ENCODE peak calls at places on chromosomes 16 and 17, in five cellular contexts. One of them, this sample, is unnamed.

GRCh38 chr16:88613293-88613692 is 25.1 kb upstream of the IL17C start:
- DNase-seq in GM13977: no peak
- DNase-seq in lower leg skin: no peak
- DNase-seq in thyroid gland: no peak
- DNase-seq in choroid plexus epithelial cell: no peak
- DNase-seq in this sample: no peak

GRCh38 chr16:82990155-82990554 is 363.4 kb downstream of the CDH13 start:
- DNase-seq in GM13977: no peak
- DNase-seq in lower leg skin: no peak
- DNase-seq in thyroid gland: no peak
- DNase-seq in choroid plexus epithelial cell: peak
- DNase-seq in this sample: no peak

GRCh38 chr16:24670623-24671454 is 58.6 kb upstream of the TNRC6A start:
- DNase-seq in GM13977: peak
- DNase-seq in lower leg skin: peak
- DNase-seq in thyroid gland: peak
- DNase-seq in choroid plexus epithelial cell: peak
- DNase-seq in this sample: no peak

GRCh38 chr17:50767446-50767845 is at the start of gene ANKRD40CL:
- DNase-seq in GM13977: no peak
- DNase-seq in lower leg skin: peak
- DNase-seq in thyroid gland: no peak
- DNase-seq in choroid plexus epithelial cell: no peak
- DNase-seq in this sample: no peak

GRCh38 chr17:77829871-77830799 is 128.4 kb upstream of the TNRC6C start:
- DNase-seq in GM13977: no peak
- DNase-seq in lower leg skin: no peak
- DNase-seq in thyroid gland: no peak
- DNase-seq in choroid plexus epithelial cell: peak
- DNase-seq in this sample: no peak

GRCh38 chr17:80892900-80893603 is 98.6 kb upstream of the CHMP6 start:
- DNase-seq in GM13977: no peak
- DNase-seq in lower leg skin: no peak
- DNase-seq in thyroid gland: no peak
- DNase-seq in choroid plexus epithelial cell: peak
- DNase-seq in this sample: no peak

GRCh38 chr17:4710693-4711634 is 532 bp downstream of the ARRB2 start:
- DNase-seq in GM13977: no peak
- DNase-seq in lower leg skin: peak
- DNase-seq in thyroid gland: no peak
- DNase-seq in choroid plexus epithelial cell: no peak
- DNase-seq in this sample: no peak

GRCh38 chr17:44348234-44348987 is 3.3 kb downstream of the GRN start:
- DNase-seq in GM13977: peak
- DNase-seq in lower leg skin: no peak
- DNase-seq in thyroid gland: no peak
- DNase-seq in choroid plexus epithelial cell: peak
- DNase-seq in this sample: peak

GRCh38 chr16:56950881-56951771 is 10.6 kb upstream of the CETP start:
- DNase-seq in GM13977: peak
- DNase-seq in lower leg skin: no peak
- DNase-seq in thyroid gland: peak
- DNase-seq in choroid plexus epithelial cell: peak
- DNase-seq in this sample: peak

GRCh38 chr16:72357860-72358259 is 185.9 kb upstream of the PMFBP1 start:
- DNase-seq in GM13977: no peak
- DNase-seq in lower leg skin: no peak
- DNase-seq in thyroid gland: no peak
- DNase-seq in choroid plexus epithelial cell: peak
- DNase-seq in this sample: no peak

GRCh38 chr16:15484662-15485061 is 50.3 kb downstream of the BMERB1 start:
- DNase-seq in GM13977: no peak
- DNase-seq in lower leg skin: peak
- DNase-seq in thyroid gland: no peak
- DNase-seq in choroid plexus epithelial cell: peak
- DNase-seq in this sample: no peak

GRCh38 chr17:75475851-75476250 is 19.4 kb downstream of the TMEM94 start:
- DNase-seq in GM13977: no peak
- DNase-seq in lower leg skin: no peak
- DNase-seq in thyroid gland: no peak
- DNase-seq in choroid plexus epithelial cell: no peak
- DNase-seq in this sample: no peak

GRCh38 chr17:21542991-21543390 is 149.3 kb upstream of the KCNJ18 start:
- DNase-seq in GM13977: no peak
- DNase-seq in lower leg skin: no peak
- DNase-seq in thyroid gland: no peak
- DNase-seq in choroid plexus epithelial cell: no peak
- DNase-seq in this sample: no peak

GRCh38 chr16:30901201-30902069 is 5.0 kb downstream of the CTF1 start:
- DNase-seq in GM13977: peak
- DNase-seq in lower leg skin: no peak
- DNase-seq in thyroid gland: no peak
- DNase-seq in choroid plexus epithelial cell: no peak
- DNase-seq in this sample: no peak

GRCh38 chr17:50627782-50628601 is 6.7 kb upstream of the ABCC3 start:
- DNase-seq in GM13977: no peak
- DNase-seq in lower leg skin: no peak
- DNase-seq in thyroid gland: peak
- DNase-seq in choroid plexus epithelial cell: no peak
- DNase-seq in this sample: peak

GRCh38 chr16:2818278-2818876 is 1.3 kb downstream of the PRSS21 start:
- DNase-seq in GM13977: no peak
- DNase-seq in lower leg skin: no peak
- DNase-seq in thyroid gland: no peak
- DNase-seq in choroid plexus epithelial cell: no peak
- DNase-seq in this sample: no peak

GRCh38 chr17:59753522-59754467 is 46.3 kb downstream of the VMP1 start:
- DNase-seq in GM13977: peak
- DNase-seq in lower leg skin: no peak
- DNase-seq in thyroid gland: no peak
- DNase-seq in choroid plexus epithelial cell: peak
- DNase-seq in this sample: peak

GRCh38 chr17:36948717-36949460 is at the start of gene AATF:
- DNase-seq in GM13977: peak
- DNase-seq in lower leg skin: peak
- DNase-seq in thyroid gland: peak
- DNase-seq in choroid plexus epithelial cell: peak
- DNase-seq in this sample: peak

GRCh38 chr17:74749262-74750038 is 1.0 kb downstream of the NHERF1 start:
- DNase-seq in GM13977: no peak
- DNase-seq in lower leg skin: no peak
- DNase-seq in thyroid gland: peak
- DNase-seq in choroid plexus epithelial cell: no peak
- DNase-seq in this sample: no peak

GRCh38 chr16:8972843-8973586 is 9.3 kb upstream of the USP7 start:
- DNase-seq in GM13977: no peak
- DNase-seq in lower leg skin: no peak
- DNase-seq in thyroid gland: no peak
- DNase-seq in choroid plexus epithelial cell: peak
- DNase-seq in this sample: no peak

GRCh38 chr17:2084129-2084765 is 29.3 kb downstream of the HIC1 start:
- DNase-seq in GM13977: no peak
- DNase-seq in lower leg skin: peak
- DNase-seq in thyroid gland: no peak
- DNase-seq in choroid plexus epithelial cell: peak
- DNase-seq in this sample: no peak

GRCh38 chr17:83079340-83079747 is at the start of gene METRNL:
- DNase-seq in GM13977: peak
- DNase-seq in lower leg skin: peak
- DNase-seq in thyroid gland: peak
- DNase-seq in choroid plexus epithelial cell: peak
- DNase-seq in this sample: peak

GRCh38 chr17:79331492-79331891 is 256.9 kb downstream of the ENGASE start:
- DNase-seq in GM13977: no peak
- DNase-seq in lower leg skin: no peak
- DNase-seq in thyroid gland: no peak
- DNase-seq in choroid plexus epithelial cell: no peak
- DNase-seq in this sample: peak

GRCh38 chr16:27576729-27577128 is 26.8 kb downstream of the KATNIP start:
- DNase-seq in GM13977: no peak
- DNase-seq in lower leg skin: no peak
- DNase-seq in thyroid gland: no peak
- DNase-seq in choroid plexus epithelial cell: no peak
- DNase-seq in this sample: no peak

GRCh38 chr17:2484876-2485275 is 26.8 kb downstream of the METTL16 start:
- DNase-seq in GM13977: no peak
- DNase-seq in lower leg skin: no peak
- DNase-seq in thyroid gland: no peak
- DNase-seq in choroid plexus epithelial cell: no peak
- DNase-seq in this sample: no peak

GRCh38 chr16:50462793-50463507 is 85.2 kb upstream of the NKD1 start:
- DNase-seq in GM13977: no peak
- DNase-seq in lower leg skin: peak
- DNase-seq in thyroid gland: no peak
- DNase-seq in choroid plexus epithelial cell: no peak
- DNase-seq in this sample: no peak

GRCh38 chr16:80167657-80168056 is 373.1 kb upstream of the DYNLRB2 start:
- DNase-seq in GM13977: no peak
- DNase-seq in lower leg skin: no peak
- DNase-seq in thyroid gland: peak
- DNase-seq in choroid plexus epithelial cell: no peak
- DNase-seq in this sample: no peak

GRCh38 chr17:58541249-58541648 is 26.8 kb upstream of the MTMR4 start:
- DNase-seq in GM13977: peak
- DNase-seq in lower leg skin: peak
- DNase-seq in thyroid gland: no peak
- DNase-seq in choroid plexus epithelial cell: peak
- DNase-seq in this sample: peak

GRCh38 chr16:22634913-22635312 is 124.2 kb downstream of the NPIPB5 start:
- DNase-seq in GM13977: no peak
- DNase-seq in lower leg skin: no peak
- DNase-seq in thyroid gland: no peak
- DNase-seq in choroid plexus epithelial cell: no peak
- DNase-seq in this sample: no peak

GRCh38 chr17:44197980-44198720 is 1.5 kb downstream of the ATXN7L3 start:
- DNase-seq in GM13977: peak
- DNase-seq in lower leg skin: no peak
- DNase-seq in thyroid gland: peak
- DNase-seq in choroid plexus epithelial cell: peak
- DNase-seq in this sample: peak

GRCh38 chr16:57623251-57624043 is 5.0 kb upstream of the ADGRG1 start:
- DNase-seq in GM13977: no peak
- DNase-seq in lower leg skin: no peak
- DNase-seq in thyroid gland: peak
- DNase-seq in choroid plexus epithelial cell: peak
- DNase-seq in this sample: peak

GRCh38 chr17:48724241-48725004 is 1.4 kb downstream of the PRAC2 start:
- DNase-seq in GM13977: peak
- DNase-seq in lower leg skin: peak
- DNase-seq in thyroid gland: peak
- DNase-seq in choroid plexus epithelial cell: peak
- DNase-seq in this sample: peak

GRCh38 chr16:31488630-31489564 is 6.0 kb downstream of the SLC5A2 start:
- DNase-seq in GM13977: no peak
- DNase-seq in lower leg skin: no peak
- DNase-seq in thyroid gland: peak
- DNase-seq in choroid plexus epithelial cell: peak
- DNase-seq in this sample: no peak

GRCh38 chr17:67221062-67221998 is 23.7 kb downstream of the HELZ start:
- DNase-seq in GM13977: peak
- DNase-seq in lower leg skin: no peak
- DNase-seq in thyroid gland: peak
- DNase-seq in choroid plexus epithelial cell: peak
- DNase-seq in this sample: no peak
- TF ChIP-seq CTCF in GM13977: peak
- TF ChIP-seq CTCF in lower leg skin: peak
- TF ChIP-seq CTCF in thyroid gland: no peak
- TF ChIP-seq CTCF in choroid plexus epithelial cell: peak
- TF ChIP-seq CTCF in this sample: no peak

GRCh38 chr16:11289202-11289601 is 8.1 kb upstream of the PRM1 start:
- DNase-seq in GM13977: no peak
- DNase-seq in lower leg skin: no peak
- DNase-seq in thyroid gland: no peak
- DNase-seq in choroid plexus epithelial cell: no peak
- DNase-seq in this sample: no peak

GRCh38 chr16:11278681-11279628 is 2.2 kb downstream of the PRM1 start:
- DNase-seq in GM13977: no peak
- DNase-seq in lower leg skin: no peak
- DNase-seq in thyroid gland: no peak
- DNase-seq in choroid plexus epithelial cell: no peak
- DNase-seq in this sample: no peak

GRCh38 chr16:11280616-11281522 is at the start of gene PRM1:
- DNase-seq in GM13977: no peak
- DNase-seq in lower leg skin: no peak
- DNase-seq in thyroid gland: no peak
- DNase-seq in choroid plexus epithelial cell: no peak
- DNase-seq in this sample: no peak

GRCh38 chr16:11285842-11286241 is 4.7 kb upstream of the PRM1 start:
- DNase-seq in GM13977: no peak
- DNase-seq in lower leg skin: no peak
- DNase-seq in thyroid gland: no peak
- DNase-seq in choroid plexus epithelial cell: no peak
- DNase-seq in this sample: no peak

DNA sequence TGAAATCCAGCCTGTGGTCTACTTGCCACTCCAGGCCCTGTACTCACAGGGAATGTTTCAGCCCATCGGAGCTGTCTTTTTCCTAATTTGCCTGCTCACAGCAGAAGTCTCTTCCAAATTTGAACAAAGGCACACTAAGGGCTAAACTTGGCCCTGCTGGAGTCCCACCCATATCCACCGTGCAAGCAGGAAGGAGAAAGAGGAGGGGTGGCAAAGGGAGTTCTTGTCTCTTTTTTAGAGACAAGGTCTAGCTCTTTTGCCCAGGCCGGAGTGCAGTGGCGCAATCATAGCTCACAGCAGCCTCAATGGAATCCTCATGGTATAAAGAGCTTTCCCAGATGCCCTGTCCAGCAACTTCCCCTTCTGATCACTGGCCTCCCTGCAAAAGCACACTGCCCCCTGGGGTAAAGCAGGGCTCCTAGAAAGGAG is 2.7 kb upstream of the PRM1 start:
- DNase-seq in GM13977: no peak
- DNase-seq in lower leg skin: no peak
- DNase-seq in thyroid gland: no peak
- DNase-seq in choroid plexus epithelial cell: peak
- DNase-seq in this sample: no peak
- TF ChIP-seq CTCF in GM13977: no peak
- TF ChIP-seq CTCF in lower leg skin: no peak
- TF ChIP-seq CTCF in thyroid gland: no peak
- TF ChIP-seq CTCF in choroid plexus epithelial cell: no peak
- TF ChIP-seq CTCF in this sample: no peak

GRCh38 chr17:29383687-29384086 is 6.5 kb upstream of the TAOK1 start:
- DNase-seq in GM13977: no peak
- DNase-seq in lower leg skin: no peak
- DNase-seq in thyroid gland: no peak
- DNase-seq in choroid plexus epithelial cell: no peak
- DNase-seq in this sample: no peak
- TF ChIP-seq CTCF in GM13977: no peak
- TF ChIP-seq CTCF in lower leg skin: no peak
- TF ChIP-seq CTCF in thyroid gland: no peak
- TF ChIP-seq CTCF in choroid plexus epithelial cell: no peak
- TF ChIP-seq CTCF in this sample: no peak

DNA sequence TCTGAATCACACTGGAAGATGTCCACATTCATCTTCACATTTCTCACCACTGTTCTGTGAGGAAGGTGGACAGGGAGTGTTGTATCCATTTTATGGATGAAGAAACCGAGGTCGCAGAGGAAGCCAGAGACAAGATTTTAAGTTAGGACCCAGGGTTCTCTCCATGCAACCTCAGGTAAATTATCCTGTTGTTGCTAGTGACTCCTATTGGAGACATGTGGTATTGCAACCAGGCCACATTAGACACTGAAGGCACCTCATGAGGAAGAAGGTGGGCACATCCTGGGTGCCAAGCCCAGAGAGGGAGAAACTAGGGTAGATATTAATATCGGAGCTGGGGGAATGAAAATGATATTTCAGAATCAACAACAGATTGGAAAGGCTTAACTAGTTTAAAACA is 8.5 kb upstream of the WNT9B start:
- DNase-seq in GM13977: no peak
- DNase-seq in lower leg skin: no peak
- DNase-seq in thyroid gland: no peak
- DNase-seq in choroid plexus epithelial cell: no peak
- DNase-seq in this sample: no peak
- TF ChIP-seq CTCF in GM13977: peak
- TF ChIP-seq CTCF in lower leg skin: no peak
- TF ChIP-seq CTCF in thyroid gland: no peak
- TF ChIP-seq CTCF in choroid plexus epithelial cell: peak
- TF ChIP-seq CTCF in this sample: peak